ENCODE peak calls at places on chromosomes 6 and 20, in six cellular contexts. V, L, G, I, E and W are unnamed samples.

GRCh38 chr20:23298926-23299672 is 51.5 kb upstream of the NXT1 start:
- DNase-seq in E (peak; percentile 35), G (no peak), I (no peak), V (no peak), L (no peak), W (peak; percentile 20)

GRCh38 chr6:135534773-135535380 is 37.3 kb upstream of the AHI1 start:
- DNase-seq in E (no peak), V (no peak), L (no peak), I (peak; percentile 17), G (no peak), W (peak; percentile 74)

GRCh38 chr6:3108746-3109414 is 9.6 kb upstream of the BPHL start:
- DNase-seq in I (no peak), E (no peak), L (no peak), G (no peak), V (no peak), W (no peak)

GRCh38 chr6:108165714-108166663 is at the start of gene NR2E1:
- DNase-seq in I (no peak), G (no peak), V (no peak), E (no peak), L (no peak), W (no peak)

GRCh38 chr6:35072051-35072697 is 69.0 kb downstream of the TCP11 start:
- DNase-seq in V (no peak), E (no peak), G (no peak), L (no peak), I (no peak), W (no peak)

GRCh38 chr6:37861452-37861851 is 41.9 kb downstream of the ZFAND3 start:
- DNase-seq in L (no peak), V (no peak), G (no peak), E (no peak), I (no peak), W (no peak)

GRCh38 chr20:33667245-33668086 is 723 bp downstream of the ACTL10 start:
- DNase-seq in L (peak; percentile 27), G (peak; percentile 88), I (peak; percentile 41), V (peak; percentile 64), E (peak; percentile 82), W (peak; percentile 54)

GRCh38 chr6:36224918-36225461 is 28.4 kb downstream of the BRPF3 start:
- DNase-seq in E (peak; percentile 57), V (no peak), G (no peak), I (peak; percentile 76), L (no peak), W (peak; percentile 9)

GRCh38 chr6:3337521-3338350 is 79.0 kb downstream of the PSMG4 start:
- DNase-seq in I (peak; percentile 19), G (no peak), L (no peak), V (no peak), E (no peak), W (no peak)

GRCh38 chr20:23108871-23109270 is 22.7 kb upstream of the CD93 start:
- DNase-seq in I (no peak), E (no peak), V (no peak), L (no peak), G (no peak), W (no peak)

GRCh38 chr20:61037498-61037897 is 214.6 kb upstream of the CDH4 start:
- DNase-seq in L (no peak), I (no peak), V (no peak), G (no peak), E (no peak), W (no peak)

GRCh38 chr6:23589811-23590210 is 536.2 kb upstream of the NRSN1 start:
- DNase-seq in V (no peak), L (no peak), G (no peak), I (no peak), E (no peak), W (no peak)

GRCh38 chr6:1082040-1082935 is 229.6 kb upstream of the FOXQ1 start:
- DNase-seq in E (peak; percentile 43), G (no peak), L (no peak), V (no peak), I (peak; percentile 72), W (peak; percentile 9)

GRCh38 chr20:62007127-62007647 is 58.5 kb downstream of the TAF4 start:
- DNase-seq in V (no peak), E (no peak), I (no peak), L (no peak), G (no peak), W (no peak)

GRCh38 chr6:88166493-88166900 is 350 bp upstream of the CNR1 start:
- DNase-seq in G (no peak), L (no peak), V (peak; percentile 12), I (no peak), E (no peak), W (no peak)

GRCh38 chr6:42851599-42851998 is 27.8 kb upstream of the RPL7L1 start:
- DNase-seq in I (no peak), G (no peak), E (no peak), V (no peak), L (no peak), W (no peak)

GRCh38 chr6:119172813-119173212 is 94.3 kb upstream of the FAM184A start:
- DNase-seq in V (no peak), L (no peak), G (no peak), I (peak; percentile 72), E (peak; percentile 62), W (no peak)